ENCODE peak calls at places on chromosome 13, in seven cellular contexts. One of them, this sample, is unnamed.

GRCh38 chr13:95492044-95492801 is 60.3 kb upstream of the CLDN10 start:
- DNase-seq in CD8-positive, alpha-beta memory T cell: no peak
- DNase-seq in stimulated activated naive CD4-positive, alpha-beta T cell: no peak
- DNase-seq in cardiac muscle cell: no peak
- DNase-seq in skeletal muscle cell: no peak
- DNase-seq in caudate nucleus: no peak
- DNase-seq in T-cell: no peak
- DNase-seq in this sample: no peak

GRCh38 chr13:41916173-41916954 is 44.5 kb downstream of the VWA8 start:
- DNase-seq in caudate nucleus: no peak
- DNase-seq in stimulated activated naive CD4-positive, alpha-beta T cell: peak
- DNase-seq in T-cell: no peak
- DNase-seq in CD8-positive, alpha-beta memory T cell: peak
- DNase-seq in skeletal muscle cell: peak
- DNase-seq in cardiac muscle cell: peak
- DNase-seq in this sample: no peak

GRCh38 chr13:49543656-49544055 is 41.7 kb downstream of the RCBTB1 start:
- DNase-seq in cardiac muscle cell: no peak
- DNase-seq in T-cell: no peak
- DNase-seq in CD8-positive, alpha-beta memory T cell: no peak
- DNase-seq in skeletal muscle cell: no peak
- DNase-seq in stimulated activated naive CD4-positive, alpha-beta T cell: no peak
- DNase-seq in caudate nucleus: no peak
- DNase-seq in this sample: no peak

GRCh38 chr13:75202981-75203380 is 279.0 kb downstream of the TBC1D4 start:
- DNase-seq in stimulated activated naive CD4-positive, alpha-beta T cell: no peak
- DNase-seq in T-cell: no peak
- DNase-seq in CD8-positive, alpha-beta memory T cell: no peak
- DNase-seq in caudate nucleus: no peak
- DNase-seq in cardiac muscle cell: no peak
- DNase-seq in skeletal muscle cell: no peak
- DNase-seq in this sample: no peak

GRCh38 chr13:44760434-44760833 is 184.3 kb upstream of the TSC22D1 start:
- DNase-seq in stimulated activated naive CD4-positive, alpha-beta T cell: no peak
- DNase-seq in caudate nucleus: no peak
- DNase-seq in T-cell: no peak
- DNase-seq in CD8-positive, alpha-beta memory T cell: no peak
- DNase-seq in cardiac muscle cell: no peak
- DNase-seq in skeletal muscle cell: no peak
- DNase-seq in this sample: no peak

GRCh38 chr13:70087247-70087646 is 20.4 kb upstream of the ATXN8OS start:
- DNase-seq in CD8-positive, alpha-beta memory T cell: no peak
- DNase-seq in caudate nucleus: no peak
- DNase-seq in cardiac muscle cell: no peak
- DNase-seq in stimulated activated naive CD4-positive, alpha-beta T cell: no peak
- DNase-seq in T-cell: no peak
- DNase-seq in skeletal muscle cell: no peak
- DNase-seq in this sample: no peak

GRCh38 chr13:96958286-96958891 is 35.9 kb downstream of the OXGR1 start:
- DNase-seq in stimulated activated naive CD4-positive, alpha-beta T cell: no peak
- DNase-seq in caudate nucleus: no peak
- DNase-seq in T-cell: no peak
- DNase-seq in cardiac muscle cell: peak
- DNase-seq in skeletal muscle cell: peak
- DNase-seq in CD8-positive, alpha-beta memory T cell: no peak
- DNase-seq in this sample: no peak

GRCh38 chr13:27130223-27131015 is 41.2 kb downstream of the USP12 start:
- DNase-seq in caudate nucleus: no peak
- DNase-seq in skeletal muscle cell: no peak
- DNase-seq in T-cell: no peak
- DNase-seq in CD8-positive, alpha-beta memory T cell: no peak
- DNase-seq in cardiac muscle cell: peak
- DNase-seq in stimulated activated naive CD4-positive, alpha-beta T cell: no peak
- DNase-seq in this sample: no peak

GRCh38 chr13:113216165-113217056 is 7.0 kb downstream of the CUL4A start:
- DNase-seq in CD8-positive, alpha-beta memory T cell: no peak
- DNase-seq in T-cell: no peak
- DNase-seq in cardiac muscle cell: peak
- DNase-seq in skeletal muscle cell: no peak
- DNase-seq in caudate nucleus: no peak
- DNase-seq in stimulated activated naive CD4-positive, alpha-beta T cell: no peak
- DNase-seq in this sample: no peak

GRCh38 chr13:73273737-73274136 is 214.9 kb downstream of the KLF5 start:
- DNase-seq in T-cell: no peak
- DNase-seq in CD8-positive, alpha-beta memory T cell: no peak
- DNase-seq in stimulated activated naive CD4-positive, alpha-beta T cell: no peak
- DNase-seq in caudate nucleus: no peak
- DNase-seq in cardiac muscle cell: peak
- DNase-seq in skeletal muscle cell: peak
- DNase-seq in this sample: no peak

GRCh38 chr13:33126909-33127607 is 110.8 kb downstream of the KL start:
- DNase-seq in skeletal muscle cell: peak
- DNase-seq in T-cell: no peak
- DNase-seq in caudate nucleus: no peak
- DNase-seq in CD8-positive, alpha-beta memory T cell: no peak
- DNase-seq in stimulated activated naive CD4-positive, alpha-beta T cell: no peak
- DNase-seq in cardiac muscle cell: peak
- DNase-seq in this sample: no peak

GRCh38 chr13:112740502-112741131 is 50.8 kb downstream of the ATP11A start:
- DNase-seq in stimulated activated naive CD4-positive, alpha-beta T cell: no peak
- DNase-seq in skeletal muscle cell: peak
- DNase-seq in caudate nucleus: no peak
- DNase-seq in T-cell: no peak
- DNase-seq in cardiac muscle cell: peak
- DNase-seq in CD8-positive, alpha-beta memory T cell: no peak
- DNase-seq in this sample: no peak

GRCh38 chr13:40916207-40916998 is 102.7 kb downstream of the ELF1 start:
- DNase-seq in T-cell: no peak
- DNase-seq in cardiac muscle cell: peak
- DNase-seq in skeletal muscle cell: no peak
- DNase-seq in CD8-positive, alpha-beta memory T cell: no peak
- DNase-seq in stimulated activated naive CD4-positive, alpha-beta T cell: no peak
- DNase-seq in caudate nucleus: no peak
- DNase-seq in this sample: no peak